ENCODE peak calls at places on chromosome 1, in four cellular contexts. One of them, this sample, is unnamed.

GRCh38 chr1:81509619-81510018 is 291.1 kb upstream of the ADGRL2 start:
- DNase-seq in tibial nerve: no peak
- DNase-seq in GM23338: peak
- DNase-seq in lower lobe of right lung: no peak
- DNase-seq in this sample: no peak

GRCh38 chr1:234921266-234922062 is 207.2 kb downstream of the TOMM20 start:
- DNase-seq in tibial nerve: no peak
- DNase-seq in GM23338: no peak
- DNase-seq in lower lobe of right lung: peak
- DNase-seq in this sample: peak

GRCh38 chr1:31769720-31770390 is 5.7 kb upstream of the ADGRB2 start:
- DNase-seq in tibial nerve: no peak
- DNase-seq in GM23338: no peak
- DNase-seq in lower lobe of right lung: no peak
- DNase-seq in this sample: no peak

GRCh38 chr1:166197597-166197996 is 30.8 kb upstream of the FAM78B start:
- DNase-seq in tibial nerve: no peak
- DNase-seq in GM23338: no peak
- DNase-seq in lower lobe of right lung: no peak
- DNase-seq in this sample: no peak

GRCh38 chr1:41887365-41887764 is 31.4 kb downstream of the HIVEP3 start:
- DNase-seq in tibial nerve: no peak
- DNase-seq in GM23338: no peak
- DNase-seq in lower lobe of right lung: no peak
- DNase-seq in this sample: no peak

GRCh38 chr1:54777431-54777830 is 13.1 kb upstream of the PARS2 start:
- DNase-seq in tibial nerve: no peak
- DNase-seq in GM23338: no peak
- DNase-seq in lower lobe of right lung: no peak
- DNase-seq in this sample: no peak

GRCh38 chr1:103525114-103525606 is 339 bp upstream of the RNPC3 start:
- DNase-seq in tibial nerve: peak
- DNase-seq in GM23338: peak
- DNase-seq in lower lobe of right lung: no peak
- DNase-seq in this sample: peak

GRCh38 chr1:64471724-64472276 is 1.9 kb downstream of the CACHD1 start:
- DNase-seq in tibial nerve: no peak
- DNase-seq in GM23338: peak
- DNase-seq in lower lobe of right lung: no peak
- DNase-seq in this sample: peak

GRCh38 chr1:186828612-186829542 is at the start of gene PLA2G4A:
- DNase-seq in tibial nerve: peak
- DNase-seq in GM23338: peak
- DNase-seq in lower lobe of right lung: peak
- DNase-seq in this sample: peak

GRCh38 chr1:55015123-55015522 is 16.4 kb downstream of the BSND start:
- DNase-seq in tibial nerve: no peak
- DNase-seq in GM23338: no peak
- DNase-seq in lower lobe of right lung: no peak
- DNase-seq in this sample: no peak

GRCh38 chr1:185813401-185813979 is 79.3 kb downstream of the HMCN1 start:
- DNase-seq in tibial nerve: peak
- DNase-seq in GM23338: peak
- DNase-seq in lower lobe of right lung: no peak
- DNase-seq in this sample: peak

DNA sequence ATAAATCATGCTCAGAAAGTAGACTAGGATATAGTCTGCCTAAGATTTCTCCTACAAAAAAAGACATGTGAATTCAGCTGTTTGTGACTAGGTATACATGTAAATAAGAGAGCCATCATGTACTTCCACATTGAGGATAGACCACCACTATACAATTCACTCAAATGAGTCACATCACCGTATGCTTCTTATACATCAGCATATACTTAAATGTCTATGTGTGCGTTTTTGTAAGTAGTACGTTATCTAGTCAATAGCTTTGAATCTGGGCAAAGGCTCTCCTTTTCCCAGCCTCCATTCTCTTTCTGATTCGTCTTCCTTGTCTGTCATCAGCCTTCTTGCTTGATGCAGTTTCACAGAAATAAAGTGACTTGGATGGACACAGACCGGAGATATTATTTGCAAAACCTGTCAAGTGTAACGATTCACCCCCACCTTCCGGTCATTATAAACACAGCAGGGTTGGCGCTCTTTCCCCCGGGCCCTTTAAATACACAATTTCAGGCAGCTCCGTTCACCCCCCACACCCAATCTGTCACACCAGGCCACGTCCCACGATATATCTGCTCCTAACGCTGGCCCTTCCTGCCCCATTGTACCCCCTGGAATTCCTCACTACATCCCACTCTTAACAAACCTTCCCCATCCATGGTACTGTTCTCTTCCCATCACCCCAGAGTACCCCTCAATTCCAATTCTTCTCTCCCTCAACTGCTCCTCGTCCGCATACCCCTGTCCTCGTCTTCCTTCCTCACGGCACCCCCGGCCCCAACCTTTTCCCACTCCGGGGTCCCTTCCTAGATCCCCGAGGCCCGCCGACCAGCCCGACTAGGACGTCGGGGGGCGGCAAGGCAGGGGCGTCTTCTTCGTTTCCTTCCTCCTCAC is 636 bp downstream of the VAMP4 start:
- DNase-seq in tibial nerve: peak
- DNase-seq in GM23338: peak
- DNase-seq in lower lobe of right lung: peak
- DNase-seq in this sample: no peak
- TF ChIP-seq CTCF in tibial nerve: no peak
- TF ChIP-seq CTCF in GM23338: peak
- TF ChIP-seq CTCF in lower lobe of right lung: no peak
- TF ChIP-seq CTCF in this sample: peak

GRCh38 chr1:192045038-192045575 is 113.2 kb upstream of the RGS18 start:
- DNase-seq in tibial nerve: no peak
- DNase-seq in GM23338: no peak
- DNase-seq in lower lobe of right lung: no peak
- DNase-seq in this sample: no peak
- TF ChIP-seq CTCF in tibial nerve: no peak
- TF ChIP-seq CTCF in GM23338: no peak
- TF ChIP-seq CTCF in lower lobe of right lung: no peak
- TF ChIP-seq CTCF in this sample: no peak

GRCh38 chr1:150532860-150533259 is 16.3 kb upstream of the ADAMTSL4 start:
- DNase-seq in tibial nerve: no peak
- DNase-seq in GM23338: no peak
- DNase-seq in lower lobe of right lung: no peak
- DNase-seq in this sample: no peak
- TF ChIP-seq CTCF in tibial nerve: no peak
- TF ChIP-seq CTCF in GM23338: no peak
- TF ChIP-seq CTCF in lower lobe of right lung: peak
- TF ChIP-seq CTCF in this sample: peak

GRCh38 chr1:25432364-25432719 is 1.6 kb downstream of the MACO1 start:
- DNase-seq in tibial nerve: no peak
- DNase-seq in GM23338: no peak
- DNase-seq in lower lobe of right lung: no peak
- DNase-seq in this sample: no peak
- TF ChIP-seq CTCF in tibial nerve: no peak
- TF ChIP-seq CTCF in GM23338: no peak
- TF ChIP-seq CTCF in lower lobe of right lung: no peak
- TF ChIP-seq CTCF in this sample: no peak

DNA sequence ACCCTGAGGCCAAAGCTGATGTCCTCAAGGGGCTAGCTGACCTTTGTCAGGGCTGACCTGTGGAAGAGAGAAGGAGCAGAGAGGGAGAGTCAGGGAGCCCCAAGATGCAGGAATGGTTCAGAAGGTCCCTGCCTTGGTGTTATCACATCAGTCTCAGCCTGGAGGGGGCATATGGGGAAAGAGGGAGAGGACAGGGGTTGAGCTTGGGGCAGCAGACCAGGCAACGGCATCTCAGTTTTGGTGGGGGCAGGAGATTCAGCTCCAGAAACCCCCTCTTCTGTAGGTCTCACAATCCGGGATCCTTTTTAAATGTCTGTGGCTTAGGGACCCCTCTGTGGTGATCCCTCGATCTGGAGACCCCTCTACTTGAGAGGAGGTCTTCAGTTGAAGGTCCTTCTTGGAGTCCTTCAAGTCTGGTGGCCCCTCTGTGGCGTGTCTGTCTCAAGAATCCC is 802 bp downstream of the S100A13 start:
- DNase-seq in tibial nerve: no peak
- DNase-seq in GM23338: no peak
- DNase-seq in lower lobe of right lung: no peak
- DNase-seq in this sample: no peak
- TF ChIP-seq CTCF in tibial nerve: no peak
- TF ChIP-seq CTCF in GM23338: no peak
- TF ChIP-seq CTCF in lower lobe of right lung: no peak
- TF ChIP-seq CTCF in this sample: no peak

GRCh38 chr1:1373051-1373450 is 2.0 kb downstream of the AURKAIP1 start:
- DNase-seq in tibial nerve: no peak
- DNase-seq in GM23338: no peak
- DNase-seq in lower lobe of right lung: no peak
- DNase-seq in this sample: no peak

GRCh38 chr1:1374068-1374860 is 743 bp downstream of the AURKAIP1 start:
- DNase-seq in tibial nerve: no peak
- DNase-seq in GM23338: peak
- DNase-seq in lower lobe of right lung: peak
- DNase-seq in this sample: no peak

GRCh38 chr1:1373493-1374067 is 1.4 kb downstream of the AURKAIP1 start:
- DNase-seq in tibial nerve: no peak
- DNase-seq in GM23338: no peak
- DNase-seq in lower lobe of right lung: no peak
- DNase-seq in this sample: no peak

GRCh38 chr1:1376551-1377226 is 1.7 kb upstream of the AURKAIP1 start:
- DNase-seq in tibial nerve: no peak
- DNase-seq in GM23338: no peak
- DNase-seq in lower lobe of right lung: no peak
- DNase-seq in this sample: no peak

GRCh38 chr1:1374861-1375662 is at the start of gene AURKAIP1:
- DNase-seq in tibial nerve: peak
- DNase-seq in GM23338: peak
- DNase-seq in lower lobe of right lung: peak
- DNase-seq in this sample: peak
- TF ChIP-seq CTCF in tibial nerve: peak
- TF ChIP-seq CTCF in GM23338: peak
- TF ChIP-seq CTCF in lower lobe of right lung: peak
- TF ChIP-seq CTCF in this sample: peak

GRCh38 chr1:33098371-33098770 is 17.4 kb downstream of the AZIN2 start:
- DNase-seq in tibial nerve: no peak
- DNase-seq in GM23338: no peak
- DNase-seq in lower lobe of right lung: no peak
- DNase-seq in this sample: no peak

GRCh38 chr1:33096358-33097005 is 15.5 kb downstream of the AZIN2 start:
- DNase-seq in tibial nerve: no peak
- DNase-seq in GM23338: no peak
- DNase-seq in lower lobe of right lung: no peak
- DNase-seq in this sample: no peak

GRCh38 chr1:33099290-33100118 is 18.6 kb downstream of the AZIN2 start:
- DNase-seq in tibial nerve: peak
- DNase-seq in GM23338: peak
- DNase-seq in lower lobe of right lung: peak
- DNase-seq in this sample: peak

GRCh38 chr1:33097137-33097611 is 16.2 kb downstream of the AZIN2 start:
- DNase-seq in tibial nerve: no peak
- DNase-seq in GM23338: no peak
- DNase-seq in lower lobe of right lung: no peak
- DNase-seq in this sample: no peak

DNA sequence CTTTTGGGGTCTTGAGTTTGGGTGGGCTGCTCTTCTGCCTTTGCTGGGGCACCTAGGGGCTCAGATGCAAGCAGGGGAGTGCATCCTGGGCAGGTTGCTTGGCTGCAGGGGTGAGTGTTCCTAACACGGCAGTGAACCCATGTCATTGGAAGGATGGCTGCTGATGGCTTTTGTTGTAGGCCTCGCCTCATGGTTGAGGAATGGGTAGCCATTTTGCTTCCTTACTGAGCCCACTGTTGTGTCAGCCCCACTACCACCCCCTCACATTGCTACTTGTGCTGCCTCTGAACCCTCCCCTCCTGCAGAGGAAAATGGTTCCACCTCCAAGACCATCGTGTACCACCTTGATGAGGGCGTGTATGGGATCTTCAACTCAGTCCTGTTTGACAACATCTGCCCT is 16.8 kb downstream of the AZIN2 start:
- DNase-seq in tibial nerve: no peak
- DNase-seq in GM23338: no peak
- DNase-seq in lower lobe of right lung: no peak
- DNase-seq in this sample: no peak
- TF ChIP-seq CTCF in tibial nerve: no peak
- TF ChIP-seq CTCF in GM23338: no peak
- TF ChIP-seq CTCF in lower lobe of right lung: no peak
- TF ChIP-seq CTCF in this sample: no peak

GRCh38 chr1:178551940-178552339 is 39.0 kb downstream of the TEX35 start:
- DNase-seq in tibial nerve: no peak
- DNase-seq in GM23338: no peak
- DNase-seq in lower lobe of right lung: no peak
- DNase-seq in this sample: no peak
- TF ChIP-seq CTCF in tibial nerve: no peak
- TF ChIP-seq CTCF in GM23338: no peak
- TF ChIP-seq CTCF in lower lobe of right lung: no peak
- TF ChIP-seq CTCF in this sample: no peak

DNA sequence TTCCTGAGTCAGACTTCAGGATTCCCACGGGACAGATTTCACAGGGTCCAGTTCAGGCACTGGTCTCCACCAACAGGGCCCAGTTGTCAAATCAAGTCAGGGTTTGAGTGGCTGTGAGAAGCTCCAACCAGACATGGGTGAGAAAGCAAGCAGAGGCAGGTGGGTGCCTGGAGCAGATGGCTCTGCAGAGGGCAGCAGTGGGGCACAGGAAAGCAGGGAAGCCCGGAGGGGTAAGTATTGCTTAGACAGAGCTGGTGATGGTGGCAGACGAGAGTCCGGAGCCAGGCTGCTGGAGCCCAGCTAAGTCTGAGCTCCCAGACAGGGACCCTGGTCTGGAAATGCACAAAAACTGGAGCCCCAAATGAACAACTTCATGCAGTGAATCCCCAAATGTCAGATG is 40.4 kb downstream of the RIMS3 start:
- DNase-seq in tibial nerve: no peak
- DNase-seq in GM23338: peak
- DNase-seq in lower lobe of right lung: no peak
- DNase-seq in this sample: peak
- TF ChIP-seq CTCF in tibial nerve: no peak
- TF ChIP-seq CTCF in GM23338: peak
- TF ChIP-seq CTCF in lower lobe of right lung: peak
- TF ChIP-seq CTCF in this sample: peak

This sample was measured in HFFc6.